ENCODE peak calls at places on chromosomes 2 and 18, in six cellular contexts. H is AML-193, Q is activated gamma-delta T cell treated with Interleukin-2 at 50 U/mL for 16 hours, A is NCI-H748 treated with DMSO at 0.1 percent for 48 hours, Y is gastrocnemius medialis, X is EL. O is an unnamed sample.

GRCh38 chr2:7530001-7530400 is 612.8 kb downstream of the RNF144A start:
- DNase-seq in X (no peak), Y (no peak), H (no peak), Q (no peak), A (no peak), O (no peak)

GRCh38 chr2:69798466-69798908 is 31.0 kb upstream of the GMCL1 start:
- DNase-seq in H (no peak), A (no peak), X (peak), Y (no peak), Q (no peak), O (peak)

GRCh38 chr2:232385660-232386489 is 7.3 kb downstream of the ALPP start:
- DNase-seq in Q (no peak), Y (no peak), X (peak), A (no peak), H (no peak), O (peak)

GRCh38 chr2:44770221-44771187 is 171.0 kb upstream of the SIX3 start:
- DNase-seq in A (no peak), Y (no peak), Q (no peak), H (no peak), X (no peak), O (no peak)

GRCh38 chr18:7567487-7568425 is 640 bp downstream of the PTPRM start:
- DNase-seq in X (peak), Y (peak), A (no peak), Q (no peak), H (no peak), O (peak)

GRCh38 chr2:112841399-112842044 is 4.9 kb upstream of the IL1B start:
- DNase-seq in A (no peak), H (peak), Q (no peak), Y (no peak), X (no peak), O (no peak)

GRCh38 chr2:121043827-121044222 is 241.2 kb downstream of the TFCP2L1 start:
- DNase-seq in H (no peak), Y (no peak), X (no peak), A (no peak), Q (no peak), O (no peak)

GRCh38 chr2:215022418-215022817 is 116.0 kb downstream of the ABCA12 start:
- DNase-seq in H (no peak), Q (no peak), X (peak), A (no peak), Y (no peak), O (peak)

GRCh38 chr2:127377262-127377661 is 10.5 kb downstream of the MAP3K2 start:
- DNase-seq in H (no peak), Q (no peak), X (no peak), A (no peak), Y (no peak), O (no peak)

GRCh38 chr2:151251012-151251411 is 10.7 kb downstream of the RBM43 start:
- DNase-seq in X (peak), Q (no peak), A (no peak), Y (no peak), H (no peak), O (peak)

GRCh38 chr2:24779121-24779520 is 14.1 kb downstream of the PTRHD1 start:
- DNase-seq in Q (no peak), H (no peak), Y (no peak), X (no peak), A (no peak), O (no peak)

GRCh38 chr18:23918395-23919032 is 96.0 kb upstream of the TTC39C start:
- DNase-seq in Q (peak), Y (peak), X (peak), A (peak), H (peak), O (peak)

GRCh38 chr2:66185497-66186034 is 249.4 kb upstream of the MEIS1 start:
- DNase-seq in Q (no peak), X (no peak), H (no peak), Y (no peak), A (no peak), O (no peak)

GRCh38 chr2:109209412-109209811 is 80.4 kb downstream of the SH3RF3 start:
- DNase-seq in H (no peak), A (no peak), Y (no peak), Q (no peak), X (peak), O (peak)

GRCh38 chr18:43875496-43875895 is 598.2 kb upstream of the SYT4 start:
- DNase-seq in Y (no peak), Q (no peak), X (no peak), H (no peak), A (no peak), O (no peak)

GRCh38 chr2:119349289-119349688 is 17.3 kb downstream of the C2orf76 start:
- DNase-seq in A (no peak), Y (no peak), H (no peak), Q (no peak), X (no peak), O (no peak)

GRCh38 chr18:75208836-75209128 is 157 bp downstream of the PTGR3 start:
- DNase-seq in A (no peak), Q (no peak), Y (no peak), H (no peak), X (no peak), O (no peak)

GRCh38 chr2:75788154-75788553 is 77.4 kb upstream of the GCFC2 start:
- DNase-seq in Y (peak), A (no peak), Q (no peak), X (no peak), H (no peak), O (no peak)

GRCh38 chr2:205054789-205055188 is 509.5 kb downstream of the PARD3B start:
- DNase-seq in Q (no peak), A (no peak), Y (no peak), H (no peak), X (no peak), O (no peak)

GRCh38 chr2:25375989-25376545 is 34.3 kb upstream of the DNMT3A start:
- DNase-seq in X (no peak), A (no peak), H (no peak), Q (no peak), Y (no peak), O (no peak)

GRCh38 chr2:44305882-44306281 is 30.6 kb downstream of the SLC3A1 start:
- DNase-seq in Y (no peak), H (no peak), X (no peak), Q (no peak), A (no peak), O (no peak)

GRCh38 chr2:237408280-237408679 is 5.7 kb downstream of the COL6A3 start:
- DNase-seq in Y (no peak), A (no peak), H (no peak), X (peak), Q (no peak), O (no peak)

GRCh38 chr2:70978388-70979357 is at the start of gene ANKRD53:
- DNase-seq in Q (no peak), X (peak), H (no peak), Y (no peak), A (peak), O (no peak)

O was measured in NCI-H226.